ENCODE peak calls at places on chromosomes 3 and 15, in five cellular contexts. J, Y, C, I and X are unnamed samples.

GRCh38 chr3:14536837-14537589 is 3.1 kb downstream of the GRIP2 start:
- DNase-seq in Y (no peak), C (no peak), J (no peak), I (no peak), X (no peak)

GRCh38 chr15:31265090-31265870 is 61.4 kb upstream of the KLF13 start:
- DNase-seq in C (no peak), I (peak; percentile 84), Y (peak; percentile 80), J (peak; percentile 31), X (no peak)

GRCh38 chr15:35736150-35736549 is 190.2 kb upstream of the DPH6 start:
- DNase-seq in C (no peak), Y (no peak), J (peak; percentile 43), I (no peak), X (no peak)

GRCh38 chr3:45690331-45691035 is 1.3 kb downstream of the SACM1L start:
- DNase-seq in J (no peak), C (no peak), Y (no peak), I (peak; percentile 31), X (no peak)

GRCh38 chr15:99443768-99444446 is 121.9 kb upstream of the MEF2A start:
- DNase-seq in J (peak; percentile 19), Y (no peak), C (no peak), I (no peak), X (peak; percentile 11)

GRCh38 chr15:39819449-39820016 is 36.9 kb upstream of the FSIP1 start:
- DNase-seq in J (no peak), C (no peak), I (no peak), Y (no peak), X (no peak)

GRCh38 chr3:195003006-195003892 is 267.7 kb downstream of the XXYLT1 start:
- DNase-seq in Y (peak; percentile 9), C (peak; percentile 68), J (no peak), I (no peak), X (no peak)

GRCh38 chr15:80059786-80060489 is 462 bp downstream of the ZFAND6 start:
- DNase-seq in C (no peak), Y (peak; percentile 49), J (peak; percentile 45), I (peak; percentile 86), X (peak; percentile 79)

GRCh38 chr3:9809615-9810356 is at the start of gene TTLL3:
- DNase-seq in I (peak; percentile 58), C (peak; percentile 77), J (peak; percentile 76), Y (peak; percentile 87), X (peak; percentile 56)

GRCh38 chr3:36149447-36149865 is 230.8 kb upstream of the STAC start:
- DNase-seq in Y (no peak), J (no peak), C (no peak), I (no peak), X (no peak)

GRCh38 chr3:115470254-115470653 is 153.1 kb upstream of the GAP43 start:
- DNase-seq in Y (no peak), C (no peak), I (no peak), J (no peak), X (no peak)

GRCh38 chr3:153090973-153091372 is 71.1 kb upstream of the RAP2B start:
- DNase-seq in Y (no peak), I (no peak), J (no peak), C (no peak), X (no peak)

GRCh38 chr3:3675186-3675585 is 124.0 kb upstream of the LRRN1 start:
- DNase-seq in J (no peak), C (no peak), I (no peak), Y (no peak), X (no peak)

GRCh38 chr15:47812436-47813109 is 95.3 kb downstream of the SEMA6D start:
- DNase-seq in I (no peak), C (no peak), J (no peak), Y (no peak), X (peak; percentile 28)

GRCh38 chr15:98855815-98856539 is 151.6 kb downstream of the PGPEP1L start:
- DNase-seq in Y (no peak), I (no peak), J (no peak), C (no peak), X (no peak)

GRCh38 chr15:70357453-70357852 is 259.7 kb upstream of the TLE3 start:
- DNase-seq in C (no peak), Y (no peak), I (no peak), J (no peak), X (no peak)

GRCh38 chr15:56732135-56732880 is 1.0 kb downstream of the ZNF280D start:
- DNase-seq in J (no peak), Y (peak; percentile 27), C (peak; percentile 23), I (peak; percentile 31), X (peak; percentile 24)

GRCh38 chr3:113746955-113747718 is at the start of gene ATP6V1A:
- DNase-seq in Y (peak; percentile 85), C (no peak), I (peak; percentile 85), J (peak; percentile 74), X (peak; percentile 85)

GRCh38 chr3:189508784-189509489 is 122.3 kb upstream of the TP63 start:
- DNase-seq in C (no peak), Y (no peak), I (no peak), J (no peak), X (no peak)

GRCh38 chr3:186514296-186515002 is 29.7 kb downstream of the CRYGS start:
- DNase-seq in I (no peak), J (no peak), C (no peak), Y (no peak), X (no peak)

GRCh38 chr3:157078131-157078835 is 81.7 kb downstream of the CCNL1 start:
- DNase-seq in I (no peak), C (no peak), J (no peak), Y (no peak), X (no peak)

GRCh38 chr3:38137615-38138346 is 680 bp upstream of the MYD88 start:
- DNase-seq in Y (peak; percentile 49), J (no peak), C (peak; percentile 32), I (peak; percentile 41), X (no peak)

DNA sequence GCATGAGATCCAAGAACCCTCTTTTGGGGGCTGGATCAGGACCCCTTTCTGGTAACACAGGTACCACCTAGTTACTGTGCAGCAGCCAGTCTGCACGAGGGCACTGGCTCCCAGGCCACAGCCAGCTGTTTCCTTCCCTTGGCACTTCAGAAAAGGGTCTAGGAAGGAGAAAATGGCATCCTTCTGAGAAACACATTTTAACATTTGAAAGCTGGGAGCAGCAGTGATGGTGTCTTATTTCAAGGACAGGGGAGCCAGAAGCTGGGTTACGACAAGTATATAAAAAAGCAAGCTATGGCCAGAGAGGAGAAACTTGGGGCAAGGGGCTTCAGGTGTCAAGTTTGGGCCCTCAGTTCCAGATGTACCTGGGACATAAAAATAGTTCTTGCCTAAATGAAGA is 282.8 kb downstream of the CTNNB1 start:
- DNase-seq in C (no peak), J (no peak), Y (no peak), I (no peak), X (no peak)
- TF ChIP-seq CTCF in C (no peak), J (no peak), Y (no peak), I (no peak), X (no peak)

GRCh38 chr3:31908391-31909097 is 72.5 kb downstream of the OSBPL10 start:
- DNase-seq in I (peak; percentile 74), J (no peak), Y (no peak), C (no peak), X (no peak)
- TF ChIP-seq CTCF in I (peak; percentile 59), J (no peak), Y (no peak), C (no peak), X (no peak)

GRCh38 chr3:119834754-119835365 is 53.0 kb downstream of the NR1I2 start:
- DNase-seq in I (no peak), Y (no peak), J (no peak), C (no peak), X (no peak)

GRCh38 chr3:119831941-119832371 is 50.1 kb downstream of the NR1I2 start:
- DNase-seq in C (no peak), Y (no peak), I (no peak), J (no peak), X (no peak)

GRCh38 chr3:119827209-119827608 is 45.3 kb downstream of the NR1I2 start:
- DNase-seq in C (no peak), J (no peak), I (no peak), Y (no peak), X (no peak)

GRCh38 chr3:119829431-119829830 is 47.5 kb downstream of the NR1I2 start:
- DNase-seq in Y (no peak), I (no peak), J (no peak), C (no peak), X (no peak)

DNA sequence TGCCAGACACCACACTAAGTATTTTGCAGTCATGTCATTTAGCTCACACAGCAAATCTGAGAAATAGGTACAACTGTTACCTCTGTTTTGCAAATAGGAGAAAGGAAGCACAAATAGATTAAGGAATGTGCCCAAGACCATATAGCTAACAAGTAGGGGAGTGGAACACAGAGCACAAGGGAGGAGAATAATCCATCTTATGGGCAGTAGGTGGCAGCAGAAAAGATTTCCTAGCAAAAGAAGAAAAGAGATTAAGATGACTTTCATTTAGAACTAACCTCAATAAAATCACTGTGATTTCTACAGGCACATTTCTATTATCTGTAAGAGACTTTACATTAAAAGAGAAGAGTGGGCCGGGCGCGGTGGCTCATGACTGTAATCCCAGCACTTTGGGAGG is 49.1 kb downstream of the NR1I2 start:
- DNase-seq in I (no peak), J (no peak), Y (no peak), C (no peak), X (no peak)
- TF ChIP-seq CTCF in I (peak; percentile 60), J (no peak), Y (no peak), C (no peak), X (no peak)

DNA sequence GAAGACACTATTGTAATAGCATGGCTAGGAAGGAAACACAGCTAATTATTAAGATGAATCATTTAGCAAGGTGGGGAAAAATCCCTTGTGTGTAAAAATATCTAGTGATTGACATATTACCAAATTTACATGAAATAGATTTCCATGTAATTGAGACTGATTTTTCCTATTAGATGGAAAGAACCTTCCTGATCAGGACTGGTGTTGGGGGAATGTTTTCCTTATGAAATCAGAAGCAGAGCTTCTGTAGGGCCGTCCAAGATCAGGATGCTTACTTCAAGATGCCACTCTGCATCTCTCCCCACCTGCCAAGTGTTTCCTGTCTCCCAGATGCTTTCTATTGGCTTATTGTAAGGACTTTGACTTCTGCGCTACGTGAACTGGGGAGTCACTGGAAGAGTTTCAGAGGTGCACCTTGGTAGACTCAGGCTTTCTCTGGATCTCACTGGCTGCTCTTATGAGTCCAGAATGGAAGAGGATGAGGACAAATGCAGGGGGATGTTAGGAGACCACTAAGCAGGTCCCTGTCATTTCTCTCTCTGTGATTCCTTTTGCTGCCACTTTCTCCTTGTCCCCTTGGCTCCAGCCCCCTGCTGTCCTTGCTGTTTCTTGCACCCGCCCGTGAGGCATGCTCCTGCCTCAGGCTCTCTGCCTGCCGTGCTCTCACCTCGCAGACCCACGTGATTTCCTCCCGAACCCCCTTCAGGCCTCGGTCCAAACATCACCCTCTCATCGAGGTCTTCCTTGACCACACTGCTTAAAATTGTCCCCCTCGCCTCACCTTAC is 30.1 kb downstream of the BTD start:
- DNase-seq in C (no peak), Y (no peak), J (no peak), I (no peak), X (no peak)
- TF ChIP-seq CTCF in C (no peak), Y (no peak), J (no peak), I (no peak), X (no peak)